ENCODE peak calls at places on chromosome 3, in five cellular contexts. One of them, this sample, is unnamed.

GRCh38 chr3:97979610-97980009 is 7.4 kb upstream of the RIOX2 start:
- DNase-seq in GM12878: no peak
- DNase-seq in HCT116: no peak
- DNase-seq in HepG2: peak
- DNase-seq in H1: no peak
- DNase-seq in this sample: no peak

GRCh38 chr3:126146525-126147146 is 33.8 kb downstream of the ALDH1L1 start:
- DNase-seq in GM12878: no peak
- DNase-seq in HCT116: no peak
- DNase-seq in HepG2: no peak
- DNase-seq in H1: no peak
- DNase-seq in this sample: no peak

GRCh38 chr3:127629462-127630403 is 748 bp downstream of the PODXL2 start:
- DNase-seq in GM12878: no peak
- DNase-seq in HCT116: no peak
- DNase-seq in HepG2: no peak
- DNase-seq in H1: no peak
- DNase-seq in this sample: no peak

GRCh38 chr3:10519236-10519635 is 13.8 kb upstream of the ATP2B2 start:
- DNase-seq in GM12878: no peak
- DNase-seq in HCT116: no peak
- DNase-seq in HepG2: no peak
- DNase-seq in H1: no peak
- DNase-seq in this sample: no peak

GRCh38 chr3:131804565-131805133 is 230.2 kb downstream of the CPNE4 start:
- DNase-seq in GM12878: no peak
- DNase-seq in HCT116: no peak
- DNase-seq in HepG2: no peak
- DNase-seq in H1: no peak
- DNase-seq in this sample: no peak

GRCh38 chr3:124997303-124998246 is 58.2 kb downstream of the HEG1 start:
- DNase-seq in GM12878: no peak
- DNase-seq in HCT116: no peak
- DNase-seq in HepG2: no peak
- DNase-seq in H1: no peak
- DNase-seq in this sample: no peak

GRCh38 chr3:134030382-134030753 is 643 bp upstream of the SLCO2A1 start:
- DNase-seq in GM12878: no peak
- DNase-seq in HCT116: no peak
- DNase-seq in HepG2: peak
- DNase-seq in H1: no peak
- DNase-seq in this sample: no peak

GRCh38 chr3:106827515-106828213 is 549.6 kb upstream of the CCDC54 start:
- DNase-seq in GM12878: no peak
- DNase-seq in HCT116: no peak
- DNase-seq in HepG2: no peak
- DNase-seq in H1: no peak
- DNase-seq in this sample: no peak

GRCh38 chr3:29240248-29240647 is 40.6 kb upstream of the RBMS3 start:
- DNase-seq in GM12878: no peak
- DNase-seq in HCT116: no peak
- DNase-seq in HepG2: no peak
- DNase-seq in H1: peak
- DNase-seq in this sample: no peak

GRCh38 chr3:184337981-184338380 is 581 bp downstream of the FAM131A start:
- DNase-seq in GM12878: no peak
- DNase-seq in HCT116: no peak
- DNase-seq in HepG2: no peak
- DNase-seq in H1: no peak
- DNase-seq in this sample: no peak

GRCh38 chr3:198071602-198072285 is 111.7 kb downstream of the LMLN start:
- DNase-seq in GM12878: peak
- DNase-seq in HCT116: peak
- DNase-seq in HepG2: peak
- DNase-seq in H1: no peak
- DNase-seq in this sample: no peak

GRCh38 chr3:51679777-51680176 is 8.7 kb downstream of the TEX264 start:
- DNase-seq in GM12878: no peak
- DNase-seq in HCT116: no peak
- DNase-seq in HepG2: no peak
- DNase-seq in H1: no peak
- DNase-seq in this sample: no peak

GRCh38 chr3:143216709-143217182 is 97.2 kb downstream of the CHST2 start:
- DNase-seq in GM12878: no peak
- DNase-seq in HCT116: no peak
- DNase-seq in HepG2: no peak
- DNase-seq in H1: no peak
- DNase-seq in this sample: no peak

GRCh38 chr3:56799251-56799882 is 2.4 kb downstream of the ARHGEF3 start:
- DNase-seq in GM12878: no peak
- DNase-seq in HCT116: peak
- DNase-seq in HepG2: peak
- DNase-seq in H1: no peak
- DNase-seq in this sample: peak

GRCh38 chr3:99505646-99506269 is 132.6 kb upstream of the COL8A1 start:
- DNase-seq in GM12878: peak
- DNase-seq in HCT116: no peak
- DNase-seq in HepG2: no peak
- DNase-seq in H1: no peak
- DNase-seq in this sample: no peak

GRCh38 chr3:149620291-149621020 is 37.4 kb downstream of the WWTR1 start:
- DNase-seq in GM12878: no peak
- DNase-seq in HCT116: no peak
- DNase-seq in HepG2: no peak
- DNase-seq in H1: no peak
- DNase-seq in this sample: no peak

GRCh38 chr3:22704571-22705354 is 498.4 kb upstream of the UBE2E2 start:
- DNase-seq in GM12878: no peak
- DNase-seq in HCT116: no peak
- DNase-seq in HepG2: no peak
- DNase-seq in H1: no peak
- DNase-seq in this sample: no peak

GRCh38 chr3:53796161-53796560 is 50.1 kb downstream of the CHDH start:
- DNase-seq in GM12878: no peak
- DNase-seq in HCT116: no peak
- DNase-seq in HepG2: no peak
- DNase-seq in H1: no peak
- DNase-seq in this sample: no peak

GRCh38 chr3:72161870-72162617 is 377.1 kb upstream of the PROK2 start:
- DNase-seq in GM12878: no peak
- DNase-seq in HCT116: no peak
- DNase-seq in HepG2: no peak
- DNase-seq in H1: no peak
- DNase-seq in this sample: no peak

GRCh38 chr3:18079062-18079461 is 336.6 kb upstream of the TBC1D5 start:
- DNase-seq in GM12878: no peak
- DNase-seq in HCT116: no peak
- DNase-seq in HepG2: no peak
- DNase-seq in H1: no peak
- DNase-seq in this sample: no peak

GRCh38 chr3:101950985-101951733 is 101.8 kb downstream of the NFKBIZ start:
- DNase-seq in GM12878: no peak
- DNase-seq in HCT116: no peak
- DNase-seq in HepG2: no peak
- DNase-seq in H1: no peak
- DNase-seq in this sample: peak

GRCh38 chr3:171774516-171774915 is 35.8 kb downstream of the PLD1 start:
- DNase-seq in GM12878: no peak
- DNase-seq in HCT116: no peak
- DNase-seq in HepG2: no peak
- DNase-seq in H1: no peak
- DNase-seq in this sample: no peak
- TF ChIP-seq JUND in GM12878: no peak
- TF ChIP-seq JUND in HCT116: no peak
- TF ChIP-seq JUND in HepG2: no peak
- TF ChIP-seq JUND in H1: no peak
- TF ChIP-seq JUND in this sample: no peak

DNA sequence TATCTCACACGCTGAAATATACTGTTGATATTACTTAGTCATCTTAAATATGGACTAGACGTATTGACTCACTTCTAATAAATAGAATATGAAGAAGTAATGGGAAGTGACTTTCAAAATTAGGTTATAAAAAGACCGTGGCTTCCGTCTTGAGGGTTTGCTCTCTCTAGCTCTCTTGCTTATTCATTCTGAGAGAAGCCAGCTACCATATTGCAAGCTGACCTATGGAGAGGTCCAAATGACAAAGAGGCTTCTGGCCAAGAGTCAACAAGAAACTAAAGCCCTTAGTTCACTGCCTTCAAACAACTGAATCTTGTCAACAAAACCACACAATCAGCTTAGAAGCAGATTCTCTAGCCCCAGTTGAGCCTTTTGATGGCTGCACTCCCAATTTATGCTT is 46.1 kb downstream of the SLC9C1 start:
- DNase-seq in GM12878: peak
- DNase-seq in HCT116: no peak
- DNase-seq in HepG2: no peak
- DNase-seq in H1: no peak
- DNase-seq in this sample: no peak
- TF ChIP-seq JUND in GM12878: no peak
- TF ChIP-seq JUND in HCT116: no peak
- TF ChIP-seq JUND in HepG2: no peak
- TF ChIP-seq JUND in H1: no peak
- TF ChIP-seq JUND in this sample: no peak

DNA sequence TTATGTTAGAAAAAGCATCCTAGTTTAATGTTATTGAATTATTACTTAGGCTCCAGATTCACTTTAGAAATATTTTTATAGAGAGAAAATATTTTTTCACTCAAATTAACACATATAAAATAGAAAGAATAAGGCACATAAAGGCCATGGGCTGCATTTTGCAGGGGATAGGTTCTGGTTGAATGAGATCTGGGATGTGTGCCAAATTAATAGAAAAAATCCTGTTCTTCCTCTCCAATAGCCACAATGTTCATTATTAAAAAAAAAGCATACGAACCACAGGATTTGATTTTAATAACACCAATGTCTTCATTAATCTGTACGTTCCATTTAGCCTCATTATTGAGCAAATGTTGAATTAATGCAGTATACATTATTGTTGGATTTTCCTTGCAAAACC is 622.8 kb upstream of the AGTR1 start:
- DNase-seq in GM12878: no peak
- DNase-seq in HCT116: no peak
- DNase-seq in HepG2: no peak
- DNase-seq in H1: no peak
- DNase-seq in this sample: no peak
- TF ChIP-seq JUND in GM12878: no peak
- TF ChIP-seq JUND in HCT116: no peak
- TF ChIP-seq JUND in HepG2: no peak
- TF ChIP-seq JUND in H1: no peak
- TF ChIP-seq JUND in this sample: no peak

GRCh38 chr3:43161684-43162512 is 56.0 kb upstream of the POMGNT2 start:
- DNase-seq in GM12878: no peak
- DNase-seq in HCT116: no peak
- DNase-seq in HepG2: peak
- DNase-seq in H1: no peak
- DNase-seq in this sample: peak
- TF ChIP-seq JUND in GM12878: no peak
- TF ChIP-seq JUND in HCT116: no peak
- TF ChIP-seq JUND in HepG2: no peak
- TF ChIP-seq JUND in H1: no peak
- TF ChIP-seq JUND in this sample: no peak

GRCh38 chr3:185830018-185830797 is 5.4 kb upstream of the IGF2BP2 start:
- DNase-seq in GM12878: no peak
- DNase-seq in HCT116: no peak
- DNase-seq in HepG2: no peak
- DNase-seq in H1: no peak
- DNase-seq in this sample: no peak
- TF ChIP-seq JUND in GM12878: no peak
- TF ChIP-seq JUND in HCT116: no peak
- TF ChIP-seq JUND in HepG2: no peak
- TF ChIP-seq JUND in H1: no peak
- TF ChIP-seq JUND in this sample: no peak

GRCh38 chr3:147297756-147298155 is 108.6 kb downstream of the ZIC4 start:
- DNase-seq in GM12878: no peak
- DNase-seq in HCT116: no peak
- DNase-seq in HepG2: no peak
- DNase-seq in H1: no peak
- DNase-seq in this sample: no peak

GRCh38 chr3:147299656-147300055 is 106.7 kb downstream of the ZIC4 start:
- DNase-seq in GM12878: no peak
- DNase-seq in HCT116: no peak
- DNase-seq in HepG2: no peak
- DNase-seq in H1: no peak
- DNase-seq in this sample: no peak

GRCh38 chr3:147301781-147302180 is 104.6 kb downstream of the ZIC4 start:
- DNase-seq in GM12878: no peak
- DNase-seq in HCT116: no peak
- DNase-seq in HepG2: no peak
- DNase-seq in H1: no peak
- DNase-seq in this sample: no peak

DNA sequence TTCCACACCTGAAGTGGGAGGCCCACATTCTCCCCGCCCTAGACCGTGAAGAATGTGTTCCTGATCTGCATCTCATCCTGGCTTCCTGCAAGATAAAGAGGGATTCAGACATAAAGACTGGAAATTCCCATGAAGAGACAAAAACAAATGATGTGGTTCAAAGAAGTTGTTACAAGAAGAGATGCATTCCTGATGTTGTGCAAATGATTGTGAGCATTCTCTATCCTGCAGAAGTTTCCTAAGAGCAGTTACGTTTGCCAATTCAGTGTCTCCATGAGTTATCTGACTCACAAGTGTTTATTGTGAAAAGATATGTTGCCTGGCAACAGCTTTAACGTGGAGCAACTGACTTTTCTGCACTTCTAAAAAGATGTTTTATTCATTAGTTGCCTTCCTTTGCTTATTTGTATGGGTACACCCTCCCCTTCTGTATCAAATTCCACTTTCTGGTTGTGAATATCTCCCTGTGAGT is 107.8 kb downstream of the ZIC4 start:
- DNase-seq in GM12878: no peak
- DNase-seq in HCT116: no peak
- DNase-seq in HepG2: peak
- DNase-seq in H1: no peak
- DNase-seq in this sample: no peak
- TF ChIP-seq JUND in GM12878: no peak
- TF ChIP-seq JUND in HCT116: no peak
- TF ChIP-seq JUND in HepG2: no peak
- TF ChIP-seq JUND in H1: no peak
- TF ChIP-seq JUND in this sample: no peak

DNA sequence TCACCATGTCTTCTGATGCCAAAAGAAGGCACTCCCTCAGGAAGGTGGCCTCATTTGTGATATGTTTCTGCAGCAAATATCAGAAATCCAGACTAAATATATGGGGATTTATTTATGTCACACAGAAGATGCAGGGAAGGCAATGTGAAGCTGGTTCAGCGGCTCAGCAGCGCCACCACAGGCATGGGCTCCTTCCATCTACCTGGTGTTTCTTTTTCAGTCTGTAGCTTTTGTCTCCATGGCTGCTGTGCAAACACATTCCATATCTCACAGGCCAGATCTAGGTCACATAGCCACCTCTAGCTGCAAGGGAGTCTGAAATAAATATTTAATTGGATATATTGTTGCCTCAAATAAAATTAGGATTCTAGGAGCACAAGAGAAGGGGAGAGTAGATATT is 502.1 kb upstream of the IL12A start:
- DNase-seq in GM12878: no peak
- DNase-seq in HCT116: peak
- DNase-seq in HepG2: peak
- DNase-seq in H1: peak
- DNase-seq in this sample: no peak
- TF ChIP-seq JUND in GM12878: no peak
- TF ChIP-seq JUND in HCT116: no peak
- TF ChIP-seq JUND in HepG2: no peak
- TF ChIP-seq JUND in H1: no peak
- TF ChIP-seq JUND in this sample: no peak

GRCh38 chr3:55164876-55165275 is 237.0 kb upstream of the LRTM1 start:
- DNase-seq in GM12878: no peak
- DNase-seq in HCT116: no peak
- DNase-seq in HepG2: no peak
- DNase-seq in H1: no peak
- DNase-seq in this sample: no peak
- TF ChIP-seq JUND in GM12878: no peak
- TF ChIP-seq JUND in HCT116: no peak
- TF ChIP-seq JUND in HepG2: no peak
- TF ChIP-seq JUND in H1: no peak
- TF ChIP-seq JUND in this sample: no peak

This sample was measured in T47D.